ENCODE peak calls at places on chromosomes 13 and 19, in four cellular contexts. Z is stimulated activated CD4-positive, alpha-beta T cell treated with anti-CD3 and anti-CD28 coated beads, Interleukin-15, amount 100 ng/mL, for 24 hours; I is NCI-H446 treated with DMSO at 0.1 percent for 48 hours; T is activated CD8-positive, alpha-beta memory T cell treated with anti-CD3 and anti-CD28 coated beads for 4 hours. E is an unnamed sample.
A peak's percentile ranks its signal among the peaks of the same experiment; 100 is the strongest.

GRCh38 chr13:51057931-51058330 is 53.1 kb downstream of the C13orf42 start:
- DNase-seq in Z (no peak), I (no peak), T (no peak), E (no peak)

GRCh38 chr13:32495841-32496240 is 42.8 kb downstream of the N4BP2L2 start:
- DNase-seq in Z (no peak), I (no peak), T (no peak), E (no peak)

GRCh38 chr19:45097776-45098520 is 5.0 kb downstream of the PPP1R37 start:
- DNase-seq in I (peak; percentile 2), T (no peak), Z (no peak), E (no peak)

GRCh38 chr19:13906525-13906904 is 514 bp downstream of the CC2D1A start:
- DNase-seq in Z (peak; percentile 41), T (no peak), I (no peak), E (no peak)

GRCh38 chr13:51803018-51803417 is 945 bp downstream of the DHRS12 start:
- DNase-seq in T (no peak), Z (no peak), I (no peak), E (no peak)

GRCh38 chr19:58387338-58388174 is 487 bp downstream of the RPS5 start:
- DNase-seq in I (no peak), T (no peak), Z (no peak), E (no peak)

GRCh38 chr19:39304701-39305571 is 8.7 kb downstream of the IFNL1 start:
- DNase-seq in I (no peak), T (no peak), Z (no peak), E (no peak)

GRCh38 chr19:18541992-18542935 is 1.1 kb downstream of the FKBP8 start:
- DNase-seq in T (no peak), Z (peak; percentile 29), I (no peak), E (no peak)

GRCh38 chr13:103948477-103948876 is 882.3 kb upstream of the SLC10A2 start:
- DNase-seq in T (no peak), Z (no peak), I (no peak), E (no peak)

GRCh38 chr19:50465986-50466771 is 10.1 kb upstream of the EMC10 start:
- DNase-seq in Z (no peak), T (no peak), I (no peak), E (no peak)

GRCh38 chr19:35673121-35673804 is 6.9 kb downstream of the UPK1A start:
- DNase-seq in I (no peak), T (no peak), Z (peak; percentile 72), E (peak; percentile 11)

GRCh38 chr13:46575843-46576242 is 22.9 kb downstream of the LRCH1 start:
- DNase-seq in I (peak; percentile 50), T (no peak), Z (no peak), E (no peak)

GRCh38 chr19:4267101-4267900 is 11.8 kb upstream of the SHD start:
- DNase-seq in I (no peak), T (no peak), Z (peak; percentile 72), E (peak; percentile 50)

GRCh38 chr19:42279148-42279901 is 10.3 kb downstream of the CIC start:
- DNase-seq in Z (no peak), I (no peak), T (no peak), E (no peak)

GRCh38 chr13:24834902-24835510 is 71.0 kb downstream of the RNF17 start:
- DNase-seq in I (no peak), Z (no peak), T (no peak), E (no peak)

GRCh38 chr13:29081036-29081435 is 260.9 kb downstream of the MTUS2 start:
- DNase-seq in I (no peak), Z (no peak), T (no peak), E (no peak)

GRCh38 chr19:19900124-19900523 is 622 bp upstream of the ZNF93 start:
- DNase-seq in T (no peak), Z (peak; percentile 14), I (no peak), E (no peak)

GRCh38 chr19:46731007-46731501 is 14.1 kb upstream of the PRKD2 start:
- DNase-seq in I (no peak), T (no peak), Z (no peak), E (no peak)

GRCh38 chr19:19372656-19373416 is 32.6 kb upstream of the GATAD2A start:
- DNase-seq in T (no peak), Z (peak; percentile 46), I (no peak), E (no peak)

GRCh38 chr13:56201834-56202233 is 938.9 kb upstream of the PRR20A start:
- DNase-seq in Z (no peak), I (no peak), T (no peak), E (no peak)

GRCh38 chr19:5152767-5153532 is 184.0 kb downstream of the KDM4B start:
- DNase-seq in I (no peak), Z (no peak), T (no peak), E (no peak)

GRCh38 chr13:22028831-22029230 is 358.0 kb downstream of the FGF9 start:
- DNase-seq in T (no peak), I (no peak), Z (no peak), E (no peak)

GRCh38 chr19:4456566-4456842 is 1.1 kb downstream of the UBXN6 start:
- DNase-seq in T (no peak), I (peak; percentile 47), Z (no peak), E (no peak)

E was measured in effector CD4-positive, alpha-beta T cell.